ENCODE peak calls at places on chromosomes 3 and 15, in four cellular contexts. J is activated B cell treated with CpG ODN at 0.5 μM for 24 hours, Q is NCI-H345, A is brain microvascular endothelial cell. N is an unnamed sample.

GRCh38 chr3:46314517-46314916 is 39.4 kb upstream of the CCR2 start:
- DNase-seq in J (no peak), Q (no peak), A (no peak), N (no peak)

GRCh38 chr3:105762749-105763673 is 105.8 kb downstream of the CBLB start:
- DNase-seq in J (no peak), Q (no peak), A (no peak), N (no peak)

GRCh38 chr15:76161153-76162049 is 101.6 kb downstream of the TMEM266 start:
- DNase-seq in J (no peak), Q (no peak), A (no peak), N (no peak)

GRCh38 chr15:32730677-32731654 is 13.2 kb downstream of the GREM1 start:
- DNase-seq in J (no peak), Q (no peak), A (no peak), N (peak)

GRCh38 chr15:43239732-43240491 is 19.1 kb upstream of the EPB42 start:
- DNase-seq in J (no peak), Q (no peak), A (no peak), N (no peak)

GRCh38 chr3:48406443-48407431 is 23.1 kb downstream of the PLXNB1 start:
- DNase-seq in J (peak), Q (no peak), A (no peak), N (no peak)

GRCh38 chr3:160612386-160613115 is 47.2 kb upstream of the KPNA4 start:
- DNase-seq in J (no peak), Q (no peak), A (no peak), N (no peak)

GRCh38 chr15:75156306-75157215 is 45.1 kb upstream of the C15orf39 start:
- DNase-seq in J (no peak), Q (no peak), A (no peak), N (no peak)

GRCh38 chr3:167110906-167111305 is 269.2 kb downstream of the ZBBX start:
- DNase-seq in J (no peak), Q (peak), A (no peak), N (no peak)

GRCh38 chr3:185508330-185508729 is 9.5 kb upstream of the TMEM41A start:
- DNase-seq in J (no peak), Q (no peak), A (no peak), N (no peak)

GRCh38 chr15:57706405-57707209 is at the start of gene POLR2M:
- DNase-seq in J (peak), Q (peak), A (peak), N (peak)

GRCh38 chr3:128969993-128970740 is 23.7 kb downstream of the CFAP92 start:
- DNase-seq in J (peak), Q (peak), A (no peak), N (peak)

GRCh38 chr15:55546718-55547117 is 38.7 kb upstream of the DNAAF4 start:
- DNase-seq in J (no peak), Q (no peak), A (peak), N (no peak)

GRCh38 chr3:124634210-124635168 is 95.8 kb upstream of the UMPS start:
- DNase-seq in J (no peak), Q (no peak), A (no peak), N (no peak)

GRCh38 chr15:51108933-51109550 is 14.3 kb upstream of the TNFAIP8L3 start:
- DNase-seq in J (no peak), Q (no peak), A (peak), N (no peak)

GRCh38 chr3:158167737-158168469 is 58.0 kb downstream of the RSRC1 start:
- DNase-seq in J (no peak), Q (no peak), A (peak), N (no peak)

GRCh38 chr3:194100856-194101390 is 35.0 kb upstream of the HES1 start:
- DNase-seq in J (peak), Q (no peak), A (no peak), N (no peak)

GRCh38 chr15:53384417-53384816 is 375.0 kb downstream of the WDR72 start:
- DNase-seq in J (no peak), Q (no peak), A (no peak), N (no peak)

GRCh38 chr3:162170581-162170980 is 674.0 kb downstream of the OTOL1 start:
- DNase-seq in J (no peak), Q (no peak), A (no peak), N (no peak)

GRCh38 chr3:37291275-37291700 is 116.9 kb upstream of the LRRFIP2 start:
- DNase-seq in J (no peak), Q (no peak), A (peak), N (no peak)

GRCh38 chr3:197256836-197257444 is 41.5 kb downstream of the DLG1 start:
- DNase-seq in J (no peak), Q (peak), A (peak), N (peak)

GRCh38 chr3:189148090-189148507 is 23.7 kb upstream of the TPRG1 start:
- DNase-seq in J (peak), Q (peak), A (peak), N (peak)

GRCh38 chr3:71218508-71218907 is 365.0 kb downstream of the FOXP1 start:
- DNase-seq in J (no peak), Q (no peak), A (no peak), N (no peak)

GRCh38 chr3:117532268-117532667 is 822.7 kb downstream of the TUSC7 start:
- DNase-seq in J (no peak), Q (no peak), A (no peak), N (no peak)

GRCh38 chr3:172065967-172066762 is 26.8 kb downstream of the FNDC3B start:
- DNase-seq in J (no peak), Q (no peak), A (peak), N (no peak)

GRCh38 chr3:32238027-32238815 is at the start of gene CMTM8:
- DNase-seq in J (no peak), Q (peak), A (no peak), N (peak)

GRCh38 chr15:41970456-41970855 is 1.9 kb downstream of the EHD4 start:
- DNase-seq in J (no peak), Q (no peak), A (no peak), N (no peak)

GRCh38 chr3:52136513-52136912 is 17.7 kb downstream of the POC1A start:
- DNase-seq in J (no peak), Q (no peak), A (no peak), N (no peak)

GRCh38 chr15:101522091-101522490 is 32.6 kb upstream of the PCSK6 start:
- DNase-seq in J (no peak), Q (no peak), A (no peak), N (no peak)

GRCh38 chr3:46628980-46629379 is 16.7 kb downstream of the FAM240A start:
- DNase-seq in J (no peak), Q (no peak), A (no peak), N (no peak)

GRCh38 chr15:25710184-25710583 is 152.9 kb downstream of the ATP10A start:
- DNase-seq in J (peak), Q (no peak), A (no peak), N (no peak)

GRCh38 chr15:58065445-58066041 is at the start of gene ALDH1A2:
- DNase-seq in J (no peak), Q (peak), A (no peak), N (no peak)